ENCODE peak calls at places on chromosomes 13 and 19, in ten cellular contexts. R is tibial nerve, B is dorsolateral prefrontal cortex, U is spleen, T is IMR-90, Y is AG10803, S is AG09309, Z is kidney epithelial cell, K is transverse colon, X is heart left ventricle. W is an unnamed sample.

GRCh38 chr19:48922548-48923490 is 10.7 kb upstream of the DHDH start:
- DNase-seq in R (no peak), B (no peak), U (no peak), T (no peak), Y (no peak), S (no peak), Z (no peak), K (no peak), X (no peak), W (no peak)

GRCh38 chr13:40187324-40187795 is 479.1 kb downstream of the FOXO1 start:
- DNase-seq in R (no peak), B (no peak), U (peak), T (no peak), Y (no peak), S (no peak), Z (no peak), K (no peak), X (no peak), W (no peak)

GRCh38 chr19:35935911-35936737 is at the start of gene LRFN3:
- DNase-seq in R (peak), B (peak), U (peak), T (peak), Y (peak), S (no peak), Z (no peak), K (peak), X (peak), W (no peak)

GRCh38 chr19:1427221-1427620 is 11.0 kb upstream of the RPS15 start:
- DNase-seq in R (no peak), B (no peak), U (no peak), T (no peak), Y (no peak), S (no peak), Z (no peak), K (no peak), X (no peak), W (no peak)

GRCh38 chr19:38095411-38096308 is 128.4 kb downstream of the DPF1 start:
- DNase-seq in R (peak), B (peak), U (peak), T (peak), Y (peak), S (peak), Z (peak), K (peak), X (peak), W (no peak)

GRCh38 chr19:35135389-35135909 is 590 bp upstream of the LGI4 start:
- DNase-seq in R (peak), B (peak), U (peak), T (peak), Y (peak), S (no peak), Z (no peak), K (peak), X (peak), W (no peak)

GRCh38 chr19:5434970-5435641 is 20.1 kb upstream of the ZNRF4 start:
- DNase-seq in R (no peak), B (no peak), U (no peak), T (peak), Y (peak), S (peak), Z (peak), K (no peak), X (no peak), W (no peak)

GRCh38 chr13:39892731-39893293 is 237.3 kb downstream of the COG6 start:
- DNase-seq in R (no peak), B (no peak), U (no peak), T (no peak), Y (peak), S (no peak), Z (no peak), K (no peak), X (peak), W (no peak)

GRCh38 chr13:44688652-44689051 is 112.5 kb upstream of the TSC22D1 start:
- DNase-seq in R (no peak), B (no peak), U (no peak), T (no peak), Y (no peak), S (no peak), Z (no peak), K (no peak), X (no peak), W (no peak)

GRCh38 chr19:13156968-13157882 is 7.0 kb downstream of the IER2 start:
- DNase-seq in R (no peak), B (no peak), U (no peak), T (no peak), Y (no peak), S (no peak), Z (no peak), K (peak), X (no peak), W (no peak)

GRCh38 chr13:110107568-110108347 is 199.2 kb downstream of the COL4A1 start:
- DNase-seq in R (peak), B (no peak), U (no peak), T (no peak), Y (no peak), S (no peak), Z (no peak), K (no peak), X (no peak), W (no peak)

GRCh38 chr19:8004001-8004400 is 1.4 kb downstream of the ELAVL1 start:
- DNase-seq in R (no peak), B (no peak), U (no peak), T (no peak), Y (no peak), S (no peak), Z (no peak), K (no peak), X (no peak), W (no peak)
- H3K4me3 ChIP-seq in R (peak), B (peak), U (peak), T (peak), Y (peak), S (peak), Z (peak), K (no peak), X (peak), W (peak)

GRCh38 chr19:45446295-45446694 is 21.5 kb upstream of the FOSB start:
- DNase-seq in R (no peak), B (no peak), U (no peak), T (peak), Y (peak), S (no peak), Z (no peak), K (no peak), X (no peak), W (no peak)
- TF ChIP-seq CTCF in R (peak), B (no peak), U (peak), T (peak), Y (peak), S (peak), Z (peak), K (no peak), X (peak), W (peak)

DNA sequence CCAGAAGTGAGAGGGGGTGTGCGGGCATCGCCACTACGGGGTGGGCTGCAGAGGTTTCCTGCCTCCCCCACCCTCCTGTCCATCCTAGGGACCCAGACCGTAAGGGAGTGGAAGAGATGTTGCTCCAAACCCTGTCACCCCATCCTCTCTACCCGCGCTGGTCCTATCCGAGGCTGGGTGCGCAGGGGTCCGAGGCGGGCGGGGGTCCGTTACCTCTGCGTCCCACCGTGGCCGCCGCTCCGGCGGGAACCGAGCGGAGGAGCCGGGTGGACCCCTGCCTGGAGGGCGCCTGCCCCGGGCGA is 174 bp upstream of the DGKH start:
- DNase-seq in R (no peak), B (no peak), U (no peak), T (no peak), Y (no peak), S (no peak), Z (no peak), K (no peak), X (no peak), W (no peak)
- H3K4me3 ChIP-seq in R (peak), B (peak), U (peak), T (peak), Y (peak), S (peak), Z (peak), K (peak), X (peak), W (peak)

GRCh38 chr13:64459778-64460177 is 2770.4 kb downstream of the PCDH9 start:
- DNase-seq in R (no peak), B (no peak), U (no peak), T (no peak), Y (no peak), S (no peak), Z (no peak), K (no peak), X (no peak), W (no peak)
- TF ChIP-seq CTCF in R (no peak), B (no peak), U (no peak), T (no peak), Y (no peak), S (no peak), Z (no peak), K (no peak), X (no peak), W (no peak)

GRCh38 chr13:94268661-94269060 is 210.8 kb downstream of the DCT start:
- DNase-seq in R (no peak), B (no peak), U (no peak), T (peak), Y (no peak), S (no peak), Z (no peak), K (no peak), X (no peak), W (no peak)

GRCh38 chr13:94267581-94267980 is 211.9 kb downstream of the DCT start:
- DNase-seq in R (no peak), B (no peak), U (no peak), T (no peak), Y (no peak), S (no peak), Z (no peak), K (no peak), X (no peak), W (no peak)

GRCh38 chr13:94269557-94269956 is 209.9 kb downstream of the DCT start:
- DNase-seq in R (no peak), B (no peak), U (no peak), T (no peak), Y (no peak), S (no peak), Z (no peak), K (no peak), X (no peak), W (no peak)

GRCh38 chr13:94272038-94272437 is 207.4 kb downstream of the DCT start:
- DNase-seq in R (no peak), B (no peak), U (no peak), T (peak), Y (no peak), S (no peak), Z (peak), K (no peak), X (no peak), W (no peak)
- H3K4me3 ChIP-seq in R (no peak), B (no peak), U (no peak), T (no peak), Y (no peak), S (no peak), Z (no peak), K (no peak), X (no peak), W (no peak)

DNA sequence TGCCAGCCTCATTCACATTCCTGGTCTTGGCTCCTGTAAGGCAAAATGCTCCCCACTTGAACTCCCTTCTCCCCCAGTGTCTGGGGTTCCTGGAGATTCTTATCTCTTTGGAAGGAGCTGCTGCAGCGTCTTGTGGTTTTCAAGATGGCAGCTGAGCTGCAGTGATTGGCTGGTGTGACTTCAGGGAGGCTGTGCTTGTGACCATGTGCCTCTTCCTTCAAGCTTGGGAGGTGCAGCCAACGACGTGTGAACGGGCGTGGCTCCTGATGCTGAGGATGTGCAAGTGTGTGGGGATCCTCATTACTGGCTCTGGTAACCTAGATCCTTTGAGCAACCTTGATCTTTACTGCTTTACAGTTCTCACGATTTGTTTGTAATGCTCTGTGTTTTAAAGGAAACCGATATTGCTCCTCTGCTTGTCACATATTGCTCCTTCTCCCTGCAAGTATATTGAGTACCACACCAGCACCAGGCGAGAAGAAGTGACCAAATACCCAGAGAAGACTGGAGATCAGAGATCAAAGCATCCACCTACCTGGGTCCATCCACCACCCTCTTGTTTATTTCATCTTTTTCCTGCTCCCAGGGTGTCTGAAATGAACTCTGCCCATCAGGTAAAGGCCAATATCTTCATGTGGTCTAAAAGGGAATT is 208.5 kb downstream of the FGF9 start:
- DNase-seq in R (no peak), B (no peak), U (no peak), T (no peak), Y (no peak), S (no peak), Z (no peak), K (no peak), X (no peak), W (no peak)
- TF ChIP-seq CTCF in R (no peak), B (no peak), U (no peak), T (no peak), Y (no peak), S (no peak), Z (no peak), K (no peak), X (no peak), W (no peak)

GRCh38 chr19:47511128-47511517 is 3.7 kb downstream of the NAPA start:
- DNase-seq in R (peak), B (no peak), U (no peak), T (no peak), Y (no peak), S (no peak), Z (no peak), K (no peak), X (no peak), W (no peak)
- H3K4me3 ChIP-seq in R (peak), B (no peak), U (no peak), T (no peak), Y (no peak), S (no peak), Z (no peak), K (no peak), X (no peak), W (no peak)

GRCh38 chr13:94073006-94073744 is 406.3 kb downstream of the DCT start:
- DNase-seq in R (no peak), B (no peak), U (no peak), T (peak), Y (peak), S (peak), Z (no peak), K (no peak), X (no peak), W (no peak)
- TF ChIP-seq CTCF in R (no peak), B (no peak), U (no peak), T (no peak), Y (no peak), S (no peak), Z (no peak), K (no peak), X (no peak), W (peak)

GRCh38 chr19:40717880-40718773 is 1.2 kb downstream of the ITPKC start:
- DNase-seq in R (peak), B (no peak), U (peak), T (peak), Y (peak), S (no peak), Z (no peak), K (peak), X (no peak), W (no peak)
- H3K4me3 ChIP-seq in R (peak), B (peak), U (peak), T (peak), Y (peak), S (peak), Z (peak), K (peak), X (peak), W (peak)